ENCODE peak calls at places on chromosomes 13 and 19, in nine cellular contexts. P is thyroid gland; U is HT-29; T is stimulated activated CD4-positive, alpha-beta T cell treated with anti-CD3 and anti-CD28 coated beads, TNF-alpha, amount 100 ng/mL, for 24 hours; C is CD4-positive, alpha-beta T cell; Q is psoas muscle; L is NCI-H1048; B is stimulated activated CD8-positive, alpha-beta memory T cell treated with anti-CD3 and anti-CD28 coated beads, Interleukin-7, amount 100 ng/mL, for 48 hours; D is SW480. I is an unnamed sample.

GRCh38 chr13:73924607-73925006 is 209.6 kb downstream of the KLF12 start:
- DNase-seq in B (no peak), T (no peak), P (no peak), C (no peak), Q (no peak), D (no peak), L (no peak), U (no peak), I (no peak)

GRCh38 chr19:8305798-8306197 is 2.4 kb downstream of the CD320 start:
- DNase-seq in L (no peak), P (no peak), Q (peak; percentile 23), T (no peak), C (no peak), B (no peak), U (no peak), D (no peak), I (no peak)

GRCh38 chr19:4474504-4475136 is 2.5 kb downstream of the HDGFL2 start:
- DNase-seq in L (peak; percentile 58), P (peak; percentile 28), C (no peak), T (peak; percentile 13), Q (no peak), B (peak; percentile 15), U (no peak), D (no peak), I (no peak)

GRCh38 chr13:23723463-23723862 is 153.3 kb downstream of the TNFRSF19 start:
- DNase-seq in C (no peak), D (no peak), P (peak; percentile 27), Q (no peak), L (no peak), U (no peak), T (no peak), B (no peak), I (no peak)

GRCh38 chr19:925912-926594 is at the start of gene ARID3A:
- DNase-seq in U (no peak), Q (peak; percentile 83), P (peak; percentile 53), C (no peak), B (no peak), T (no peak), L (no peak), D (no peak), I (peak; percentile 69)

GRCh38 chr19:6800991-6801396 is 28.5 kb downstream of the VAV1 start:
- DNase-seq in T (no peak), Q (no peak), U (peak; percentile 45), D (no peak), L (no peak), C (no peak), P (no peak), B (no peak), I (peak; percentile 48)

GRCh38 chr13:36480726-36481485 is 48.6 kb downstream of the CCNA1 start:
- DNase-seq in D (no peak), L (no peak), B (no peak), U (no peak), P (no peak), Q (no peak), T (no peak), C (no peak), I (peak; percentile 81)

GRCh38 chr13:19890030-19890429 is 26.6 kb upstream of the ZMYM5 start:
- DNase-seq in P (peak; percentile 79), C (no peak), L (no peak), B (no peak), Q (no peak), D (no peak), U (no peak), T (no peak), I (no peak)

GRCh38 chr13:30022796-30023195 is 172.4 kb upstream of the UBL3 start:
- DNase-seq in U (peak; percentile 58), B (no peak), D (no peak), Q (no peak), L (no peak), P (no peak), T (no peak), C (no peak), I (no peak)

GRCh38 chr19:12723643-12724426 is at the start of gene TNPO2:
- DNase-seq in B (peak; percentile 72), Q (peak; percentile 69), L (peak; percentile 38), T (peak; percentile 77), D (peak; percentile 79), C (peak; percentile 37), P (peak; percentile 41), U (peak; percentile 48), I (peak; percentile 82)

GRCh38 chr19:19115954-19116353 is 22.3 kb downstream of the TMEM161A start:
- DNase-seq in L (no peak), D (no peak), Q (peak; percentile 78), B (peak; percentile 22), P (no peak), T (peak; percentile 47), C (peak; percentile 32), U (no peak), I (no peak)

GRCh38 chr19:49057636-49058234 is at the start of gene CGB7:
- DNase-seq in P (peak; percentile 75), C (peak; percentile 15), Q (peak; percentile 84), B (no peak), T (peak; percentile 42), U (peak; percentile 79), L (no peak), D (peak; percentile 62), I (no peak)

GRCh38 chr19:47157455-47158321 is 27.1 kb downstream of the SAE1 start:
- DNase-seq in Q (no peak), B (no peak), L (no peak), T (peak; percentile 14), P (peak; percentile 88), C (peak; percentile 21), U (peak; percentile 88), D (no peak), I (peak; percentile 76)

GRCh38 chr19:47792616-47793015 is 11.7 kb downstream of the TPRX1 start:
- DNase-seq in U (no peak), B (no peak), T (no peak), P (no peak), Q (no peak), L (no peak), D (no peak), C (no peak), I (no peak)

GRCh38 chr19:35879770-35880317 is 11.5 kb downstream of the APLP1 start:
- DNase-seq in L (peak; percentile 78), B (peak; percentile 77), Q (peak; percentile 94), P (peak; percentile 91), D (peak; percentile 94), U (peak; percentile 94), T (peak; percentile 86), C (peak; percentile 61), I (peak; percentile 91)

I was measured in MV-4-11.